ENCODE peak calls at places on chromosomes 2 and 18, in five cellular contexts. One of them, this sample, is unnamed.

GRCh38 chr2:20005067-20005627 is 7.3 kb downstream of the MATN3 start:
- DNase-seq in neuronal stem cell: no peak
- DNase-seq in H9: no peak
- DNase-seq in trophoblast cell: no peak
- DNase-seq in mesenchymal stem cell: no peak
- DNase-seq in this sample: no peak

GRCh38 chr2:100596465-100596864 is 33.7 kb downstream of the PDCL3 start:
- DNase-seq in neuronal stem cell: no peak
- DNase-seq in H9: no peak
- DNase-seq in trophoblast cell: no peak
- DNase-seq in mesenchymal stem cell: no peak
- DNase-seq in this sample: no peak

GRCh38 chr2:101803945-101804696 is 106.6 kb downstream of the MAP4K4 start:
- DNase-seq in neuronal stem cell: peak; percentile 66
- DNase-seq in H9: no peak
- DNase-seq in trophoblast cell: peak; percentile 43
- DNase-seq in mesenchymal stem cell: no peak
- DNase-seq in this sample: no peak

GRCh38 chr18:69584429-69584828 is 183.7 kb downstream of the DOK6 start:
- DNase-seq in neuronal stem cell: no peak
- DNase-seq in H9: no peak
- DNase-seq in trophoblast cell: no peak
- DNase-seq in mesenchymal stem cell: no peak
- DNase-seq in this sample: no peak

GRCh38 chr2:29229640-29230039 is 114.4 kb downstream of the CLIP4 start:
- DNase-seq in neuronal stem cell: no peak
- DNase-seq in H9: no peak
- DNase-seq in trophoblast cell: no peak
- DNase-seq in mesenchymal stem cell: no peak
- DNase-seq in this sample: no peak

GRCh38 chr18:801137-801536 is 10.9 kb downstream of the YES1 start:
- DNase-seq in neuronal stem cell: no peak
- DNase-seq in H9: no peak
- DNase-seq in trophoblast cell: no peak
- DNase-seq in mesenchymal stem cell: no peak
- DNase-seq in this sample: no peak

GRCh38 chr18:10404148-10404547 is 50.3 kb upstream of the APCDD1 start:
- DNase-seq in neuronal stem cell: peak; percentile 65
- DNase-seq in H9: no peak
- DNase-seq in trophoblast cell: no peak
- DNase-seq in mesenchymal stem cell: no peak
- DNase-seq in this sample: no peak

GRCh38 chr2:98445708-98446577 is 1.3 kb downstream of the INPP4A start:
- DNase-seq in neuronal stem cell: no peak
- DNase-seq in H9: no peak
- DNase-seq in trophoblast cell: no peak
- DNase-seq in mesenchymal stem cell: no peak
- DNase-seq in this sample: no peak

GRCh38 chr2:242058116-242058680 is 188.7 kb downstream of the RTP5 start:
- DNase-seq in neuronal stem cell: no peak
- DNase-seq in H9: no peak
- DNase-seq in trophoblast cell: no peak
- DNase-seq in mesenchymal stem cell: no peak
- DNase-seq in this sample: no peak

GRCh38 chr2:236180831-236181453 is 12.8 kb upstream of the GBX2 start:
- DNase-seq in neuronal stem cell: peak; percentile 72
- DNase-seq in H9: peak; percentile 63
- DNase-seq in trophoblast cell: peak; percentile 60
- DNase-seq in mesenchymal stem cell: peak; percentile 70
- DNase-seq in this sample: no peak

GRCh38 chr2:26284132-26284531 is 39.4 kb downstream of the HADHB start:
- DNase-seq in neuronal stem cell: no peak
- DNase-seq in H9: no peak
- DNase-seq in trophoblast cell: peak; percentile 68
- DNase-seq in mesenchymal stem cell: no peak
- DNase-seq in this sample: no peak

GRCh38 chr2:96809216-96809882 is 6.7 kb upstream of the CNNM3 start:
- DNase-seq in neuronal stem cell: no peak
- DNase-seq in H9: no peak
- DNase-seq in trophoblast cell: no peak
- DNase-seq in mesenchymal stem cell: no peak
- DNase-seq in this sample: no peak

DNA sequence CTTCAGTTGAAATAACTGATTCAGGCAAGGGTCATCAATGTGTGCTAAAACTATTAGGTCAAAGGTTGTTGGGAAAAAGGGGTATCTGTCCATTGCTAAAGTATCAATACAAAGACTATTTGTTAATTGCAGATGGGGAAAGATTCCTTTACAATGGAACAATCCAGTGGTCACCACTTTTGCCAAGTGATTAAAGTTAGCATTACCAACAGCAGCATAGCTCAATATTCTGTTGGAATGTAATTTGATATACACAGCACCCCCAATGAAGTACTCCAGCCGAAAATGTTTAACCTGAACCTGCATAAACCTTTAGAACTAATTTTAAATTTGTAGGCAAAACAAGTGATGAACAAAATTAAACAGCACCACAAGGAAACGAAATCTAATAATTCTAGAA is 191.0 kb downstream of the TCF4 start:
- DNase-seq in neuronal stem cell: no peak
- DNase-seq in H9: no peak
- DNase-seq in trophoblast cell: no peak
- DNase-seq in mesenchymal stem cell: no peak
- DNase-seq in this sample: no peak
- H3K4me1 ChIP-seq in neuronal stem cell: peaks cover 13% of the 10 kb centered on the region
- H3K4me1 ChIP-seq in H9: peaks cover 10% of the 10 kb centered on the region
- H3K4me1 ChIP-seq in trophoblast cell: no peaks in the 10 kb centered on the region
- H3K4me1 ChIP-seq in mesenchymal stem cell: no peaks in the 10 kb centered on the region
- H3K4me1 ChIP-seq in this sample: peaks cover 16% of the 10 kb centered on the region

GRCh38 chr2:172100080-172101007 is 2.4 kb downstream of the DLX2 start:
- DNase-seq in neuronal stem cell: peak; percentile 37
- DNase-seq in H9: no peak
- DNase-seq in trophoblast cell: no peak
- DNase-seq in mesenchymal stem cell: no peak
- DNase-seq in this sample: peak; percentile 73

GRCh38 chr2:172099472-172100079 is 3.1 kb downstream of the DLX2 start:
- DNase-seq in neuronal stem cell: no peak
- DNase-seq in H9: no peak
- DNase-seq in trophoblast cell: no peak
- DNase-seq in mesenchymal stem cell: no peak
- DNase-seq in this sample: no peak

GRCh38 chr2:172097557-172098131 is 5.1 kb downstream of the DLX2 start:
- DNase-seq in neuronal stem cell: peak; percentile 32
- DNase-seq in H9: no peak
- DNase-seq in trophoblast cell: no peak
- DNase-seq in mesenchymal stem cell: no peak
- DNase-seq in this sample: no peak

GRCh38 chr2:172098287-172098649 is 4.4 kb downstream of the DLX2 start:
- DNase-seq in neuronal stem cell: no peak
- DNase-seq in H9: no peak
- DNase-seq in trophoblast cell: no peak
- DNase-seq in mesenchymal stem cell: no peak
- DNase-seq in this sample: no peak

GRCh38 chr2:172098650-172099471 is 3.8 kb downstream of the DLX2 start:
- DNase-seq in neuronal stem cell: peak; percentile 58
- DNase-seq in H9: no peak
- DNase-seq in trophoblast cell: peak; percentile 67
- DNase-seq in mesenchymal stem cell: peak; percentile 79
- DNase-seq in this sample: no peak
- H2BK12ac ChIP-seq in neuronal stem cell: no peak overlapping the region
- H2BK12ac ChIP-seq in H9: no peak overlapping the region
- H2BK12ac ChIP-seq in trophoblast cell: peak overlapping the region; percentile 95
- H2BK12ac ChIP-seq in mesenchymal stem cell: peak overlapping the region; percentile 75
- H2BK12ac ChIP-seq in this sample: peak overlapping the region; percentile 91

DNA sequence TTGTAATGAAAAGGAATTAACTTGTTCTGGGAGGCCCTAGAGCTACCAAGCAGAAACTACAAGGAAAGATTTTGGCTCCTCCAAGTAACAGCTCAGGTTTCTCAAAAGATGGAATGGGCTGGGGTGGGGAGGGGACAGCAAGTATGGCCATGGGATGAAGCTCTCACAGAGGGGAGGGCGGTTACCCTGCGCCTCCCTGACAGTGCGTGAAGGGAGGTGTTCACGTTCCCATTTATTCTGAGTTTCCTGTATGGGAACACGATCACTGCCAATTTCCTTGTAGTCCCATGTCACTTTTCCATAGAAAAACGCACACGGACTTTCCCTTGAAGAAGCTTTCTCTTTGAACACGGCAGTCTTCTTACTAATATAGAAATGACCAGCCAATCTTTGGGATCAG is 17.0 kb downstream of the CDC42EP3 start:
- DNase-seq in neuronal stem cell: no peak
- DNase-seq in H9: no peak
- DNase-seq in trophoblast cell: no peak
- DNase-seq in mesenchymal stem cell: no peak
- DNase-seq in this sample: no peak
- H3K4me2 ChIP-seq in neuronal stem cell: no peak overlapping the region
- H3K4me2 ChIP-seq in H9: peak overlapping the region; percentile 23
- H3K4me2 ChIP-seq in trophoblast cell: no peak overlapping the region
- H3K4me2 ChIP-seq in mesenchymal stem cell: no peak overlapping the region
- H3K4me2 ChIP-seq in this sample: peak overlapping the region; percentile 67

GRCh38 chr2:233821709-233822100 is 32.6 kb downstream of the HJURP start:
- DNase-seq in neuronal stem cell: no peak
- DNase-seq in H9: no peak
- DNase-seq in trophoblast cell: no peak
- DNase-seq in mesenchymal stem cell: no peak
- DNase-seq in this sample: no peak

GRCh38 chr2:233819884-233820765 is 34.2 kb downstream of the HJURP start:
- DNase-seq in neuronal stem cell: no peak
- DNase-seq in H9: peak; percentile 16
- DNase-seq in trophoblast cell: no peak
- DNase-seq in mesenchymal stem cell: no peak
- DNase-seq in this sample: no peak

GRCh38 chr2:233822101-233822771 is 32.1 kb downstream of the HJURP start:
- DNase-seq in neuronal stem cell: no peak
- DNase-seq in H9: no peak
- DNase-seq in trophoblast cell: no peak
- DNase-seq in mesenchymal stem cell: no peak
- DNase-seq in this sample: no peak

GRCh38 chr2:233820766-233821105 is 33.6 kb downstream of the HJURP start:
- DNase-seq in neuronal stem cell: no peak
- DNase-seq in H9: peak; percentile 17
- DNase-seq in trophoblast cell: no peak
- DNase-seq in mesenchymal stem cell: no peak
- DNase-seq in this sample: no peak

DNA sequence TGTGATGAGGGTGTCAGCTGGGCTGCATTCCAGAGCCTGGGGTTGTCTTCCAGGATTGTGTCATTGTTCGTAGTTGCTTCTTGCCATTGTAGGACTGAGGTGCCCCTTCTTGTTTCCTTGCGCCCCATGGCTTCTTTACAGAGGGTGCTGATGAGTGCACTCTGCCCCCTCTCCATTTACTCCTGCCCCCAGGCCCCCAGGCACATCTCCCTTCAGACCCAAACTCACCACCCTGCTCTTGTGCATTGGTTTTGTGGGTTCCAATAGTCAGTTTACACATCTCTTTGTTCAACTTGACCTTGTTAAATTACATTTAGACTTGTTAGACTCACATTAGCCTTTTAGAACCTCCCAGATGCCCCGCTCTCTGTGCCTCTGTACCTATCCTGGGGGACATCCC is 33.1 kb downstream of the HJURP start:
- DNase-seq in neuronal stem cell: no peak
- DNase-seq in H9: no peak
- DNase-seq in trophoblast cell: no peak
- DNase-seq in mesenchymal stem cell: no peak
- DNase-seq in this sample: no peak
- H3K4me1 ChIP-seq in neuronal stem cell: no peaks in the 10 kb centered on the region
- H3K4me1 ChIP-seq in H9: no peaks in the 10 kb centered on the region
- H3K4me1 ChIP-seq in trophoblast cell: no peaks in the 10 kb centered on the region
- H3K4me1 ChIP-seq in mesenchymal stem cell: peaks cover 4% of the 10 kb centered on the region
- H3K4me1 ChIP-seq in this sample: no peaks in the 10 kb centered on the region

GRCh38 chr2:154143105-154143504 is 271.4 kb downstream of the GALNT13 start:
- DNase-seq in neuronal stem cell: no peak
- DNase-seq in H9: peak; percentile 49
- DNase-seq in trophoblast cell: no peak
- DNase-seq in mesenchymal stem cell: no peak
- DNase-seq in this sample: peak; percentile 2
- H2BK12ac ChIP-seq in neuronal stem cell: no peak overlapping the region
- H2BK12ac ChIP-seq in H9: no peak overlapping the region
- H2BK12ac ChIP-seq in trophoblast cell: no peak overlapping the region
- H2BK12ac ChIP-seq in mesenchymal stem cell: no peak overlapping the region
- H2BK12ac ChIP-seq in this sample: no peak overlapping the region

GRCh38 chr2:74226648-74227213 is 28.3 kb downstream of the MTHFD2 start:
- DNase-seq in neuronal stem cell: no peak
- DNase-seq in H9: no peak
- DNase-seq in trophoblast cell: no peak
- DNase-seq in mesenchymal stem cell: no peak
- DNase-seq in this sample: no peak

GRCh38 chr2:74227646-74228045 is 29.2 kb downstream of the MTHFD2 start:
- DNase-seq in neuronal stem cell: no peak
- DNase-seq in H9: peak; percentile 61
- DNase-seq in trophoblast cell: no peak
- DNase-seq in mesenchymal stem cell: no peak
- DNase-seq in this sample: no peak

GRCh38 chr2:74223941-74224770 is 25.7 kb downstream of the MTHFD2 start:
- DNase-seq in neuronal stem cell: no peak
- DNase-seq in H9: no peak
- DNase-seq in trophoblast cell: no peak
- DNase-seq in mesenchymal stem cell: no peak
- DNase-seq in this sample: no peak

GRCh38 chr2:74228772-74229171 is 30.4 kb downstream of the MTHFD2 start:
- DNase-seq in neuronal stem cell: no peak
- DNase-seq in H9: no peak
- DNase-seq in trophoblast cell: no peak
- DNase-seq in mesenchymal stem cell: no peak
- DNase-seq in this sample: no peak

DNA sequence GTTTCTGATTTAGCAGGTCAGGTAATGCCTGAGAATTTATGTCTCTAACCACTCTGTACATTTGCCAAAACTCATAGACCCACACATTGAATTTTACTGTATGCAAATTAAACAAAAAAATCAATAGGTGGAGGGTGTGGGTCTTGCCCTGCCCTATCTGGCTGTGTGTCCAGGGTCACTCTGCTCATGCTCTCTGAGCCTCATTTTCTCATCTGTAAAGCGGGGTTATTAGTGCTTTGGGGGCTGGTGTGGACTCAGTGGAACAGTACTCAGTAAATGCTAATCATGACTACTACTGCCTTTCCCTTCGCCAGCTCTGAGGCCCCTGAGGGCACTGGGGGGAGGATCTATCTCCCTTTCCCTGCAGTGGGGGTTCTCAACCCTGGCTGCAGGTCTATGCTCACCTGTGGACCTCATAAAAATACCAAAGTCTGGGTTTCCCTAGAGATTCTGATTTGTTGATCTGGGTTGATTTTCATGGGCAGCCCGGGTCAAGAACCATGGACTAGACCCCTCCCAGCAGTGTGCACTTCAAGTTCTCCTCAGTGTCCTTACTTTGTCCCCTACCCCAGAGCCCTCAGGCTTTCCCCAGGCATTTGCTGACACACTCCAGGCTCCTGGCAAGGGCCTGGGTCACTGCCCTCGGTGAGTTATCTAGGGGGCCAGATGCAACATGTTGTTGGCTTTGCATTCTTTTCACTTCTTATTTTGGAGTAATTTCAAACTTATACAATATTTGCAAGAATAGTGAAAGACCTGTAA is 27.5 kb downstream of the MTHFD2 start:
- DNase-seq in neuronal stem cell: no peak
- DNase-seq in H9: no peak
- DNase-seq in trophoblast cell: no peak
- DNase-seq in mesenchymal stem cell: no peak
- DNase-seq in this sample: no peak
- H3K4me2 ChIP-seq in neuronal stem cell: no peak overlapping the region
- H3K4me2 ChIP-seq in H9: no peak overlapping the region
- H3K4me2 ChIP-seq in trophoblast cell: no peak overlapping the region
- H3K4me2 ChIP-seq in mesenchymal stem cell: no peak overlapping the region
- H3K4me2 ChIP-seq in this sample: no peak overlapping the region

GRCh38 chr2:54975175-54975574 is 75.1 kb downstream of the RTN4 start:
- DNase-seq in neuronal stem cell: no peak
- DNase-seq in H9: no peak
- DNase-seq in trophoblast cell: no peak
- DNase-seq in mesenchymal stem cell: no peak
- DNase-seq in this sample: no peak
- H3K4me1 ChIP-seq in neuronal stem cell: no peaks in the 10 kb centered on the region
- H3K4me1 ChIP-seq in H9: peaks cover 3% of the 10 kb centered on the region
- H3K4me1 ChIP-seq in trophoblast cell: no peaks in the 10 kb centered on the region
- H3K4me1 ChIP-seq in mesenchymal stem cell: peaks cover 3% of the 10 kb centered on the region
- H3K4me1 ChIP-seq in this sample: no peaks in the 10 kb centered on the region